ENCODE peak calls at places on chromosomes 16 and 17, in four cellular contexts. Z, R, W and A are unnamed samples. For H3K4me1, the result is how much of the 10 kb centered on the place peaks cover.

GRCh38 chr16:2785101-2785991 is 2.0 kb downstream of the PRSS33 start:
- DNase-seq in R (no peak), W (no peak), Z (no peak), A (no peak)

GRCh38 chr17:30433514-30433913 is 43.7 kb upstream of the GOSR1 start:
- DNase-seq in R (peak), Z (peak), W (peak), A (no peak)

GRCh38 chr17:66831383-66832220 is 3.3 kb upstream of the CACNG5 start:
- DNase-seq in Z (no peak), R (no peak), W (peak), A (no peak)

GRCh38 chr17:4592240-4593005 is 8.1 kb downstream of the SMTNL2 start:
- DNase-seq in W (no peak), Z (no peak), R (no peak), A (no peak)

GRCh38 chr17:67127925-67128324 is 83.6 kb downstream of the CACNG1 start:
- DNase-seq in R (no peak), Z (no peak), W (no peak), A (no peak)

GRCh38 chr16:2816751-2817495 is at the start of gene PRSS21:
- DNase-seq in R (no peak), Z (no peak), W (no peak), A (no peak)

GRCh38 chr17:56489980-56490379 is 103.5 kb upstream of the NOG start:
- DNase-seq in R (no peak), Z (no peak), W (no peak), A (no peak)

GRCh38 chr17:39208136-39208535 is 8.1 kb downstream of the RPL19 start:
- DNase-seq in Z (no peak), W (no peak), R (no peak), A (no peak)

GRCh38 chr17:59469786-59470485 is 95.5 kb upstream of the DHX40 start:
- DNase-seq in R (no peak), W (no peak), Z (no peak), A (no peak)

GRCh38 chr16:4501071-4501478 is 24.9 kb downstream of the HMOX2 start:
- DNase-seq in W (no peak), Z (no peak), R (peak), A (no peak)
- H3K4me1 ChIP-seq in W (under half), Z (under half), R (under half), A (under half)

GRCh38 chr17:2060681-2061440 is 6.0 kb downstream of the HIC1 start:
- DNase-seq in W (no peak), Z (no peak), R (peak), A (no peak)

GRCh38 chr17:2063306-2064146 is 8.6 kb downstream of the HIC1 start:
- DNase-seq in Z (no peak), R (peak), W (peak), A (no peak)

GRCh38 chr17:2061441-2061797 is 6.5 kb downstream of the HIC1 start:
- DNase-seq in Z (no peak), W (no peak), R (peak), A (no peak)

GRCh38 chr17:2064147-2064489 is 9.2 kb downstream of the HIC1 start:
- DNase-seq in W (no peak), Z (no peak), R (no peak), A (no peak)

DNA sequence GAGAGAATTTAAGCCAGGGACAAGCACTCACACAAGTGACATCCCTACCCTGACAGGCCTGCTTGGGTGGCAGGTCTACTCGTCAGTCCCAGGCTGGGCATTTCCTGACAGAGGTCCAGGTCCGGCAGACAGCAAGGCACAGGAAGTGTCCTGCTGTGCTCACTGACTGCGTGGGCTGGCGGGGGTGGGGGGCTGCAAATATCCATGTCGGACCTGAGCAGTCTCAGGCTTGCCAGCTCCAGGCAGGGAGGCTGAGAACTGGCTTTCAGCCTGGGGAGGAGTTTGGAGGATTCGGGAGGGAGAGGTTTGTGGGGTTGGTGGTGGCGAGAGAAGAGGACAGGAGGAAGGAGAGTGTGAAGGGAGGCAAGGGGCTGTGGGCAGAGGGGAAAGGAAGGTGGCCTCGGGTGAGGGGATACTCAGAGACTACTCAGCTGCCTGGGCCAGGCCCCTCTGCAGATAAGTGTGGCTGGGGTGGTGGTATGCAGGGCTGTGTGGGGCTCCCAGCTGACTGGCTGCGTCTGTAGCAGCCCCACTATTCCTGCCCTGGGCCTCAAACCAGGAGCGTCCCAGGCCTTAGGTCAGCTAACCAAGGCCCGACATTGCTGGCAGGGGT is 7.8 kb downstream of the HIC1 start:
- DNase-seq in Z (no peak), R (peak), W (peak), A (no peak)
- H3K4me1 ChIP-seq in Z (under half), R (half or more), W (under half), A (under half)

DNA sequence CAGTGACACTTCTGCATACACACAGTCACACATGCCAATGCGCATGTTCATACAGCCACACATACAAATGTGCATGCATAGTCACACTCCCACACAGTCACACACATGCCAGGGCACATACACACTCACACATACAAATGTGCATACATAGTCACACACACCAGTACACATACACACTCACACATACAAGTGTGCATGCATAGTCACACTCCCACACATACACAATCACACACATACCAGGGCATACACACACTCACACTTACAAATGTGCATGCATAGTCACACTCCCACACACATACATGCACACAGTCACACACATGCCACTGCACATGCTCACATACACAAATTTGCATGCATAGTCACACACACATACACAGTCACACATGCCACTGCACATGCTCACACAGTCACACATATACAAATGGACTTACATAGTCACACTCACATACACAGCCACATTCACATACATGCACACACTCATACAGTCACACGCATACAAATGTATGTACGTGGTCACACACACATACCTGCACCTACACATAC is 84.2 kb downstream of the SOCS1 start:
- DNase-seq in W (no peak), Z (no peak), R (no peak), A (no peak)
- H3K4me1 ChIP-seq in W (under half), Z (under half), R (under half), A (under half)

GRCh38 chr17:81404557-81405165 is 9.4 kb downstream of the BAHCC1 start:
- DNase-seq in R (no peak), Z (no peak), W (peak), A (no peak)

GRCh38 chr17:81405382-81406005 is 10.2 kb downstream of the BAHCC1 start:
- DNase-seq in R (peak), W (peak), Z (peak), A (no peak)

GRCh38 chr17:81402530-81402941 is 7.3 kb downstream of the BAHCC1 start:
- DNase-seq in W (peak), Z (no peak), R (no peak), A (no peak)

GRCh38 chr17:81403040-81403467 is 7.8 kb downstream of the BAHCC1 start:
- DNase-seq in R (no peak), Z (no peak), W (peak), A (no peak)

GRCh38 chr17:81403671-81404534 is 8.6 kb downstream of the BAHCC1 start:
- DNase-seq in R (peak), W (peak), Z (no peak), A (no peak)
- H3K4me1 ChIP-seq in R (under half), W (half or more), Z (half or more), A (under half)

DNA sequence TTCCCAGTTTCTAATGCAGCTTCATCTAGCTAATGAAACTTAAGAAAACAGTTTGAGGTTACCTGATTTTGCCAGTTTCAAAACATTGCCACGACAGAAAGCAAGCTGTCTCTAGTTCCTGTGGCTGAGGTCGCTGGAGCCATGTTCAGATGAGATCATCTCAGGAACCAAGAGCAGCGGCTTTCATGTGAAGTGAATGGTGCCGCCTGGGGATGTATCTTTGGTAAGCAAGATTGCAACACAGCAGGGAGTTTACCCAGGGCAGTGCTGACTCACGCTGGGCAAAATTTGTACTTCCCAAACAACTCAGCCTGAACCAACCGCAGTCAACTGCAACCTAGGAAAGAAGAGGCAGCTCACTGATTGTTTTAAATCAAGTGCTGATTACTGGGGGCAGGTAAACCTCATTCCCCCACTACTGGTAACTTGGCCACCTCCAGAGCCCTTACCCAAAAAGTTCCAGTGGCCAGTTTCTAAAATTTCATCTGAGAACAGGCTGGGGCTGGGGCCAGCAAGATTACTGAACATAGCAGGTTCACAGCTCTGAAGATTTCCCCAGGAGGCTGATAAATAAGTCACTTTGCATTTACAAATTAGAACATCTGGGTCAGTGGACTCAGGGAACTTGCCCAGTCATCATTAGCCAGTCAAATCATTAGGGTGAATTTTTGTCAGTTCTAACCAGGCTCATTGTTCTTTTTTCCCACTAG is at the start of gene RFFL:
- DNase-seq in W (peak), R (peak), Z (peak), A (peak)
- H3K4me1 ChIP-seq in W (under half), R (under half), Z (under half), A (under half)

DNA sequence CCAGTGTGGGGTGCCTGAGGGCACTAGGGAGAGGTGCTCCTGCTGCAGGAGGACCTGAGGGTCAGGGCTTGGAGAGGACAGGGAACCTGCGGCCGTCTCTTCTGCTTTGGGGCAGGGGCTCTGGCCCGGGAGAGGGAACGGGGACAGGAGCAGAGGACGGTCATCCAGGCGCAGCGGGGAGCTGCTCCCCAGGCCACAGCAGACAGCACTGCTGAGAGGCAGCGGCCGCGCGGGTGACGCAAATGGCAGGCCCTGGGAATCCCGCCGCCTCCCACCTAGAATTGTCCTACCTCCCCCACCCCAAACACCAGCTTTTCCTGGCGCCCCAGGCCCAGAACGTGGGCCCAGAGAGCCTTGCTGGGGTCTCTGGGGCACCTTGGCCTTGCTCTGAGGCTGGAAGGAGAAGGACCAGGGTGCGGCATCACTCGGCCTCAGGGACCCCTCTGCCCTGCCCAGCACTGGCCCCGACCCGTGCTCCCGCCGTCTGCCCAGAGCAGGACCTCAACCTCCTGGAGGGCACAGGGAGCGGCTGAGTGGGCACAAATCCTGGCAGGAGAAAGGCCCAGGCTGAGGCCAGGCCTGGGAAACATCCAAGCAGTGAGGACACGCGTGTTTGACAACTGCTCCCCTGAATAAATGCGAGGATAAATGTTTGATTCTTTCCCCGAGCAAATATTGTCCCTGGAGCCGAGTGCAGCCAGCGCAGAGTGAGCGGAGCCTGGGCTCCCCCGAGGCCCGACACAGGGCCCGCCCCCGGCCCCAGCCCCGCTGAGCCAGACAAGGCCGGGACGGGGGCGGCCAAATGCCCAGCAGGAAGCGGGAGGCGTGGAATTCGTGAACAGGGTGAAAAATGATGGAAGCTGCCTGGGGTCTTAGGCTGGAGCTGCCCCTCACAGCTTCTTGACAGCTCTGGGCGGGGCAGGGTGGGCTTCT is 8.5 kb downstream of the SSTR5 start:
- DNase-seq in W (peak), R (no peak), Z (no peak), A (no peak)
- H3K4me1 ChIP-seq in W (under half), R (under half), Z (under half), A (under half)

GRCh38 chr16:11307639-11308492 is 26.7 kb upstream of the PRM1 start:
- DNase-seq in R (no peak), W (no peak), Z (peak), A (no peak)
- H3K4me1 ChIP-seq in R (under half), W (under half), Z (under half), A (under half)